ENCODE peak calls at places on chromosomes 11 and 22, in seven cellular contexts. D is WTC11, U is CD14-positive monocyte, R is GM23338, J is activated B cell treated with CpG ODN at 0.5 μM for 24 hours, Q is lower leg skin, F is transverse colon. T is an unnamed sample.
A peak's percentile ranks its signal among the peaks of the same experiment; 100 is the strongest.

GRCh38 chr11:11229691-11230090 is 123.4 kb downstream of the CSNK2A3 start:
- DNase-seq in R (no peak), F (no peak), Q (peak; percentile 18), U (no peak), D (no peak), J (no peak), T (no peak)

GRCh38 chr11:3014314-3014938 is 22.3 kb upstream of the NAP1L4 start:
- DNase-seq in D (no peak), Q (no peak), R (no peak), J (no peak), U (no peak), F (peak; percentile 28), T (no peak)

GRCh38 chr22:31917227-31917921 is 27.0 kb upstream of the YWHAH start:
- DNase-seq in R (no peak), J (peak; percentile 34), Q (no peak), F (peak; percentile 32), D (no peak), U (peak; percentile 84), T (no peak)

GRCh38 chr11:63840356-63841060 is 1.6 kb downstream of the MARK2 start:
- DNase-seq in D (no peak), J (no peak), R (no peak), F (no peak), Q (no peak), U (no peak), T (peak; percentile 11)

GRCh38 chr11:73154178-73154577 is 12.1 kb upstream of the FCHSD2 start:
- DNase-seq in R (no peak), Q (peak; percentile 77), J (peak; percentile 45), D (no peak), F (peak; percentile 67), U (peak; percentile 58), T (peak; percentile 38)

GRCh38 chr11:65435981-65436411 is 13.4 kb downstream of the NEAT1 start:
- DNase-seq in F (peak; percentile 40), R (no peak), J (no peak), U (peak; percentile 34), Q (peak; percentile 87), D (no peak), T (no peak)

GRCh38 chr11:112364962-112365481 is 104.4 kb upstream of the PLET1 start:
- DNase-seq in D (no peak), F (peak; percentile 35), U (no peak), Q (peak; percentile 48), R (no peak), J (no peak), T (no peak)

GRCh38 chr22:30205281-30206115 is 41.1 kb downstream of the LIF start:
- DNase-seq in D (no peak), F (no peak), Q (peak; percentile 94), J (no peak), U (peak; percentile 79), R (no peak), T (peak; percentile 69)

GRCh38 chr22:37058917-37059701 is 7.6 kb downstream of the KCTD17 start:
- DNase-seq in D (no peak), F (no peak), U (no peak), R (no peak), Q (no peak), J (no peak), T (no peak)

GRCh38 chr22:46286006-46286405 is 10.7 kb upstream of the GTSE1 start:
- DNase-seq in Q (no peak), J (no peak), U (no peak), D (no peak), F (no peak), R (no peak), T (no peak)

GRCh38 chr11:66136752-66137123 is 66.7 kb downstream of the PACS1 start:
- DNase-seq in F (no peak), R (no peak), U (no peak), D (no peak), Q (no peak), J (no peak), T (no peak)

GRCh38 chr22:44550666-44551491 is 52.8 kb upstream of the RTL6 start:
- DNase-seq in J (no peak), R (no peak), D (no peak), F (peak; percentile 64), Q (peak; percentile 88), U (peak; percentile 76), T (peak; percentile 82)

GRCh38 chr11:73916435-73916834 is 34.4 kb upstream of the DNAJB13 start:
- DNase-seq in Q (no peak), J (no peak), U (no peak), F (no peak), D (no peak), R (no peak), T (no peak)

GRCh38 chr22:42856179-42856864 is 751 bp downstream of the ARFGAP3 start:
- DNase-seq in F (peak; percentile 71), R (peak; percentile 55), J (no peak), U (peak; percentile 79), D (peak; percentile 44), Q (peak; percentile 92), T (peak; percentile 59)

GRCh38 chr22:45450931-45451651 is 37.6 kb downstream of the RIBC2 start:
- DNase-seq in R (no peak), Q (peak; percentile 90), J (no peak), U (no peak), D (no peak), F (no peak), T (no peak)

GRCh38 chr22:27100323-27100722 is 442.9 kb downstream of the MIAT start:
- DNase-seq in U (no peak), F (no peak), D (no peak), J (no peak), R (peak; percentile 21), Q (no peak), T (no peak)

GRCh38 chr11:134850566-134850965 is 438.5 kb upstream of the B3GAT1 start:
- DNase-seq in F (no peak), Q (no peak), J (no peak), R (no peak), D (no peak), U (no peak), T (no peak)

GRCh38 chr11:60863550-60864521 is 3.5 kb upstream of the ZP1 start:
- DNase-seq in D (no peak), U (no peak), J (no peak), F (no peak), Q (peak; percentile 52), R (no peak), T (peak; percentile 18)

GRCh38 chr22:49911881-49912625 is 6.2 kb downstream of the ALG12 start:
- DNase-seq in D (no peak), Q (no peak), J (no peak), F (no peak), U (peak; percentile 39), R (no peak), T (no peak)

GRCh38 chr11:78696177-78696576 is 121.5 kb upstream of the NARS2 start:
- DNase-seq in Q (no peak), F (no peak), D (no peak), J (no peak), U (no peak), R (no peak), T (no peak)

GRCh38 chr22:28381427-28382167 is 298.0 kb downstream of the TTC28 start:
- DNase-seq in Q (no peak), D (no peak), J (no peak), U (no peak), F (no peak), R (no peak), T (no peak)

GRCh38 chr11:464316-464715 is 14.2 kb downstream of the PTDSS2 start:
- DNase-seq in Q (no peak), R (no peak), D (no peak), U (no peak), J (no peak), F (no peak), T (peak; percentile 84)

GRCh38 chr11:18527512-18527911 is 770 bp upstream of the TSG101 start:
- DNase-seq in R (no peak), U (no peak), J (no peak), D (no peak), F (no peak), Q (no peak), T (no peak)

DNA sequence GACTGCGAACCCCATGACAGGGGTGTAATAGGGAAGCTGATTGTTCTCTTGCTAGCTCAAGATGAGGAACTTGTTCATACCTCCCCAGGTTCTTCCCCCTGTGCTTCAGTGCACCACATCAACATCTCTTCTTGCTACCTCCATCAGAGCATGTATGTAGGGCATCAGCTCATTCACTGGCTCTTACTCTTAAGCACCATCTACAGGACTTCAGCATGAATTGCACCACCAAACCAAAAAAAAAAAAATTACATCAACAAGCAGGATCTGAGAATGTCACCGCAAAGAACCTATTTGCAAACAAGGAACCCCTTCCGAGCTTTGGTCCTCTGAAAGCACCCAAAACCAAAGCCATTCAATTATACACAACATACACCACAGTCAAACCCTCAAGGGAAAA is 2226.5 kb upstream of the RAG2 start:
- DNase-seq in Q (no peak), J (no peak), F (no peak), R (peak; percentile 47), U (no peak), D (no peak), T (no peak)
- TF ChIP-seq CTCF in Q (no peak), J (no peak), F (no peak), R (peak; percentile 46), U (no peak), D (no peak), T (peak; percentile 62)

DNA sequence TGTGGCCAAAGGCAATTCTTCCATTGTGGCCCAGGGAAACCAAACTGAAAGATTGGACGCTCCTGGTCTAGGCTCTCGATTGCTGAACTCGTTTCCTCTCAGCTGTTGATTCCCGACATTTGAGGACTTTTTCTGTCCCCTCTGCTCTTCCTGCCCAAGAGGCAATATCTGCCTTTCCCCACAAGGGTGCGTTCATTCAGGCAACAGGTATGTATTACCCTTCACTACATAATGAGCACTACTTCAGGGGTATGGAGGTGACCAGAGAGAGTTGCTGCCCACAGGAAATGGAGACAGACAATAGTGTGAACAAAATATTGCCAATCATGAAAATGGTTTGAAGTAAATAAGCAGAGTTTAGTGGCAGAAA is 8.2 kb downstream of the PTH start:
- DNase-seq in F (no peak), J (no peak), D (peak; percentile 28), R (peak; percentile 75), Q (no peak), U (no peak), T (no peak)
- TF ChIP-seq CTCF in F (no peak), J (no peak), D (no peak), R (peak; percentile 45), Q (no peak), U (no peak), T (no peak)

GRCh38 chr11:133219543-133219942 is 312.8 kb downstream of the OPCML start:
- DNase-seq in U (no peak), D (peak; percentile 39), J (no peak), Q (no peak), F (no peak), R (peak; percentile 74), T (no peak)
- TF ChIP-seq CTCF in U (no peak), D (no peak), J (no peak), Q (no peak), F (no peak), R (peak; percentile 65), T (no peak)

DNA sequence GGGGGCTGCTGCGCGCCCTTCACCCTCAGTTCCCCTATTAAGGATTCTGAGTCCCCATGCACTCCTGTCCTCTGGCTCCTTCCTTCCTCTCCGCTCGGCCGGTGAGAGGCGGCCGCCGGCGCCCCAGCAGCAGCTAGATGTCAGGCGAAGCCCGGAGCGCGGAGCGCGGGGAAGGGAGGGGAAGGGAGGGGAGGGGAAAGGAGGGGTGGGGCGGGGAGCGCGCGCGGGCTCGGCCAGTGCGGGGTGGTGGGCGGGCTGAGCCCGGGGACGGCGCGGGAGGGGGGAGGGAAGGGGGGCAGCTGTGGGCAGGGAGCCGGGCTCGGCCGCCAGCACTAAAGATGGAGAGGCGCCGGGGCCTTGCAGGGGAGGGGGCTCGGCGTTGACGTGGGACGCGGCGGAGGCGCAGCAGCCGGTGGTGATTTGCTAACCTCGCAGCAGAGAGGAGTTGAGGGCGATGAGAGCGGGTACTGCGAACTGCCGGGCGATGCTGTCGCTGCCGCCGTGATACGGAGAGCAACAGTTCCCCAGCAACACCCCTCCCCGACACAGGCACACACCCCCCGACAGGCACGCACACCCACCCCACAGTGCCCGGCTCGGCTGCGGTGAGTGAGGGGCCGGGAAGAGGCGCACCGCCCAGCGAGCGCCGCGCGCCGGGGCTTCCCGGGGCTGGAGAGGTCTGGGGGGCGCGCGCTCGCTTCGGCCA is at the start of gene ZBTB16:
- DNase-seq in Q (peak; percentile 98), F (peak; percentile 88), D (peak; percentile 79), U (peak; percentile 80), R (peak; percentile 92), J (no peak), T (peak; percentile 95)
- TF ChIP-seq CTCF in Q (no peak), F (peak; percentile 38), D (no peak), U (no peak), R (no peak), J (no peak), T (peak; percentile 68)